ENCODE peak calls at places on chromosomes 6 and 20, in five cellular contexts. One of them, this sample, is unnamed.

GRCh38 chr6:33975631-33976424 is 170.1 kb downstream of the GRM4 start:
- DNase-seq in AG04450: no peak
- DNase-seq in dorsolateral prefrontal cortex: peak; percentile 11
- DNase-seq in mammary epithelial cell: no peak
- DNase-seq in neural progenitor cell: peak; percentile 62
- DNase-seq in this sample: no peak

GRCh38 chr20:13611726-13612125 is 27.0 kb downstream of the TASP1 start:
- DNase-seq in AG04450: no peak
- DNase-seq in dorsolateral prefrontal cortex: no peak
- DNase-seq in mammary epithelial cell: no peak
- DNase-seq in neural progenitor cell: no peak
- DNase-seq in this sample: no peak

GRCh38 chr6:143060354-143060805 is 309 bp upstream of the AIG1 start:
- DNase-seq in AG04450: peak; percentile 42
- DNase-seq in dorsolateral prefrontal cortex: peak; percentile 73
- DNase-seq in mammary epithelial cell: peak; percentile 82
- DNase-seq in neural progenitor cell: peak; percentile 93
- DNase-seq in this sample: peak; percentile 78

GRCh38 chr20:58384821-58385220 is 4.2 kb upstream of the VAPB start:
- DNase-seq in AG04450: no peak
- DNase-seq in dorsolateral prefrontal cortex: no peak
- DNase-seq in mammary epithelial cell: no peak
- DNase-seq in neural progenitor cell: no peak
- DNase-seq in this sample: no peak

GRCh38 chr20:51508780-51509179 is 33.7 kb downstream of the NFATC2 start:
- DNase-seq in AG04450: no peak
- DNase-seq in dorsolateral prefrontal cortex: no peak
- DNase-seq in mammary epithelial cell: no peak
- DNase-seq in neural progenitor cell: no peak
- DNase-seq in this sample: no peak

GRCh38 chr6:42279144-42279781 is 61.6 kb upstream of the MRPS10 start:
- DNase-seq in AG04450: no peak
- DNase-seq in dorsolateral prefrontal cortex: no peak
- DNase-seq in mammary epithelial cell: peak; percentile 67
- DNase-seq in neural progenitor cell: no peak
- DNase-seq in this sample: peak; percentile 61

GRCh38 chr6:1527098-1527497 is 82.6 kb upstream of the FOXC1 start:
- DNase-seq in AG04450: peak; percentile 6
- DNase-seq in dorsolateral prefrontal cortex: peak; percentile 71
- DNase-seq in mammary epithelial cell: peak; percentile 32
- DNase-seq in neural progenitor cell: peak; percentile 61
- DNase-seq in this sample: peak; percentile 34

GRCh38 chr20:31551163-31551562 is 36.9 kb downstream of the HM13 start:
- DNase-seq in AG04450: no peak
- DNase-seq in dorsolateral prefrontal cortex: no peak
- DNase-seq in mammary epithelial cell: no peak
- DNase-seq in neural progenitor cell: no peak
- DNase-seq in this sample: no peak

GRCh38 chr20:48958743-48959142 is 37.2 kb downstream of the ARFGEF2 start:
- DNase-seq in AG04450: no peak
- DNase-seq in dorsolateral prefrontal cortex: no peak
- DNase-seq in mammary epithelial cell: no peak
- DNase-seq in neural progenitor cell: no peak
- DNase-seq in this sample: no peak

GRCh38 chr6:15938086-15938485 is 190.8 kb upstream of the MYLIP start:
- DNase-seq in AG04450: no peak
- DNase-seq in dorsolateral prefrontal cortex: no peak
- DNase-seq in mammary epithelial cell: no peak
- DNase-seq in neural progenitor cell: no peak
- DNase-seq in this sample: no peak

GRCh38 chr6:122071950-122072647 is 327.4 kb upstream of the HSF2 start:
- DNase-seq in AG04450: no peak
- DNase-seq in dorsolateral prefrontal cortex: no peak
- DNase-seq in mammary epithelial cell: no peak
- DNase-seq in neural progenitor cell: no peak
- DNase-seq in this sample: no peak

GRCh38 chr6:142846883-142847287 is 98.1 kb downstream of the HIVEP2 start:
- DNase-seq in AG04450: peak; percentile 61
- DNase-seq in dorsolateral prefrontal cortex: no peak
- DNase-seq in mammary epithelial cell: peak; percentile 83
- DNase-seq in neural progenitor cell: no peak
- DNase-seq in this sample: peak; percentile 91

GRCh38 chr20:37522258-37523011 is 1.4 kb downstream of the NNAT start:
- DNase-seq in AG04450: no peak
- DNase-seq in dorsolateral prefrontal cortex: no peak
- DNase-seq in mammary epithelial cell: peak; percentile 81
- DNase-seq in neural progenitor cell: no peak
- DNase-seq in this sample: peak; percentile 85

GRCh38 chr6:13859871-13860555 is 45.7 kb upstream of the MCUR1 start:
- DNase-seq in AG04450: no peak
- DNase-seq in dorsolateral prefrontal cortex: no peak
- DNase-seq in mammary epithelial cell: no peak
- DNase-seq in neural progenitor cell: no peak
- DNase-seq in this sample: no peak

GRCh38 chr6:17923401-17923863 is 64.0 kb downstream of the KIF13A start:
- DNase-seq in AG04450: no peak
- DNase-seq in dorsolateral prefrontal cortex: no peak
- DNase-seq in mammary epithelial cell: no peak
- DNase-seq in neural progenitor cell: no peak
- DNase-seq in this sample: no peak

GRCh38 chr6:169955796-169956493 is 204.5 kb downstream of the ERMARD start:
- DNase-seq in AG04450: no peak
- DNase-seq in dorsolateral prefrontal cortex: peak; percentile 16
- DNase-seq in mammary epithelial cell: no peak
- DNase-seq in neural progenitor cell: no peak
- DNase-seq in this sample: no peak

GRCh38 chr6:168724033-168724432 is 283.0 kb downstream of the SMOC2 start:
- DNase-seq in AG04450: no peak
- DNase-seq in dorsolateral prefrontal cortex: no peak
- DNase-seq in mammary epithelial cell: no peak
- DNase-seq in neural progenitor cell: no peak
- DNase-seq in this sample: no peak

GRCh38 chr6:168719901-168720300 is 278.9 kb downstream of the SMOC2 start:
- DNase-seq in AG04450: no peak
- DNase-seq in dorsolateral prefrontal cortex: no peak
- DNase-seq in mammary epithelial cell: no peak
- DNase-seq in neural progenitor cell: no peak
- DNase-seq in this sample: no peak

GRCh38 chr6:168718821-168719475 is 278.0 kb downstream of the SMOC2 start:
- DNase-seq in AG04450: no peak
- DNase-seq in dorsolateral prefrontal cortex: no peak
- DNase-seq in mammary epithelial cell: no peak
- DNase-seq in neural progenitor cell: no peak
- DNase-seq in this sample: no peak

GRCh38 chr6:168722397-168722796 is 281.4 kb downstream of the SMOC2 start:
- DNase-seq in AG04450: no peak
- DNase-seq in dorsolateral prefrontal cortex: no peak
- DNase-seq in mammary epithelial cell: no peak
- DNase-seq in neural progenitor cell: no peak
- DNase-seq in this sample: no peak

GRCh38 chr6:168721571-168721970 is 280.6 kb downstream of the SMOC2 start:
- DNase-seq in AG04450: no peak
- DNase-seq in dorsolateral prefrontal cortex: no peak
- DNase-seq in mammary epithelial cell: no peak
- DNase-seq in neural progenitor cell: no peak
- DNase-seq in this sample: no peak
- H3K4me3 ChIP-seq in AG04450: no peak overlapping the region
- H3K4me3 ChIP-seq in dorsolateral prefrontal cortex: no peak overlapping the region
- H3K4me3 ChIP-seq in mammary epithelial cell: no peak overlapping the region
- H3K4me3 ChIP-seq in neural progenitor cell: no peak overlapping the region
- H3K4me3 ChIP-seq in this sample: no peak overlapping the region

GRCh38 chr6:108581237-108581931 is 20.7 kb downstream of the FOXO3 start:
- DNase-seq in AG04450: no peak
- DNase-seq in dorsolateral prefrontal cortex: no peak
- DNase-seq in mammary epithelial cell: peak; percentile 77
- DNase-seq in neural progenitor cell: no peak
- DNase-seq in this sample: peak; percentile 86
- H3K4me3 ChIP-seq in AG04450: peak overlapping the region; percentile 47
- H3K4me3 ChIP-seq in dorsolateral prefrontal cortex: no peak overlapping the region
- H3K4me3 ChIP-seq in mammary epithelial cell: no peak overlapping the region
- H3K4me3 ChIP-seq in neural progenitor cell: no peak overlapping the region
- H3K4me3 ChIP-seq in this sample: peak overlapping the region; percentile 33

GRCh38 chr6:137208279-137208678 is 10.9 kb downstream of the IFNGR1 start:
- DNase-seq in AG04450: no peak
- DNase-seq in dorsolateral prefrontal cortex: no peak
- DNase-seq in mammary epithelial cell: no peak
- DNase-seq in neural progenitor cell: no peak
- DNase-seq in this sample: no peak
- H3K4me3 ChIP-seq in AG04450: no peak overlapping the region
- H3K4me3 ChIP-seq in dorsolateral prefrontal cortex: no peak overlapping the region
- H3K4me3 ChIP-seq in mammary epithelial cell: no peak overlapping the region
- H3K4me3 ChIP-seq in neural progenitor cell: no peak overlapping the region
- H3K4me3 ChIP-seq in this sample: no peak overlapping the region

DNA sequence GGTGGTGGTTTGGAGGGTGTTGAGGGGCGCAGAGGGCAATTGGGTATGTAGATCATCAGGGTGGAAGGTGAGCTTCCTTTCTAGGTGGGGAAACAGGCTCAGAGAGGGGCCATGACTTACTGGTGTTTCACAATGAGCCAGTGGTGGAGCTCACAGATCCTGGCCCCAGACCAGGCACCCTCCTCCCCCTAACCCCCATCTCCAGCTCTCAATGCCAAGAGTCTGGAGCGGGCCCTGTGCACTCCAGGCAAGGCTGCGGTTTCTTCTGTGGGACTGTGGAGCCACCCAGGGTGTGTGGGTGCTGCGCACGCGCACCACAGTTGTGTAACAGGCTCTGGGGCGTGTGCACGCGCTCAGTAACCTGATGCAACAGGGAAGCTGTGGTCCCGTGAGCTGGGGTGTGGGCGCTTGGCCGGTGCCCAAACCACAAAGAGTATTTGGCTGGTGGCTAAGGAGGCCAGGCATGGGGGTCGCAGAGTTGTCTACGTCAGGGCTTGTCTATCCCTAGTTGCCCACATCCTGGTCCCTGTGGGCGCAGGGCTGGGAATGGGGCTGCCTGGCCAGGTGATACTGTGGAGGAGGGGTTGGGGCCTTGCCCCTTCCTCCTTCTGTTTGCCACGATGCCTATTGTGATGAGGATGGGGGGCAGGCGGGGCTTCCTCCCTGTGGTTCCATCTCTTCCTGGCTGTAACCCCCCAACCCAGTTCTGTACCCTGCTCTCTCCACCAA is 37.5 kb upstream of the MRPS18A start:
- DNase-seq in AG04450: peak; percentile 63
- DNase-seq in dorsolateral prefrontal cortex: no peak
- DNase-seq in mammary epithelial cell: peak; percentile 92
- DNase-seq in neural progenitor cell: no peak
- DNase-seq in this sample: peak; percentile 95
- H3K4me3 ChIP-seq in AG04450: no peak overlapping the region
- H3K4me3 ChIP-seq in dorsolateral prefrontal cortex: no peak overlapping the region
- H3K4me3 ChIP-seq in mammary epithelial cell: no peak overlapping the region
- H3K4me3 ChIP-seq in neural progenitor cell: no peak overlapping the region
- H3K4me3 ChIP-seq in this sample: no peak overlapping the region

This sample was measured in epithelial cell of esophagus.